ENCODE peak calls at places on chromosome 10, in five cellular contexts. S, M, V, C and F are unnamed samples.

GRCh38 chr10:31099664-31100063 is 68.0 kb upstream of the ZNF438 start:
- DNase-seq in V (no peak), C (peak), S (no peak), M (no peak), F (no peak)

GRCh38 chr10:8183241-8183704 is 128.8 kb downstream of the GATA3 start:
- DNase-seq in V (peak), C (no peak), S (no peak), M (no peak), F (no peak)

GRCh38 chr10:130064783-130065182 is 45.8 kb downstream of the C10orf143 start:
- DNase-seq in V (no peak), M (no peak), C (no peak), S (no peak), F (no peak)

GRCh38 chr10:71161429-71161828 is 50.9 kb upstream of the UNC5B start:
- DNase-seq in S (no peak), C (no peak), M (no peak), V (no peak), F (no peak)

GRCh38 chr10:86700851-86701617 is 32.7 kb downstream of the LDB3 start:
- DNase-seq in S (no peak), C (no peak), M (no peak), V (no peak), F (no peak)

GRCh38 chr10:89471110-89471814 is 56.9 kb downstream of the IFIT5 start:
- DNase-seq in C (no peak), M (no peak), S (no peak), V (no peak), F (no peak)

GRCh38 chr10:15442056-15442455 is 71.0 kb upstream of the FAM171A1 start:
- DNase-seq in S (no peak), V (no peak), C (no peak), M (no peak), F (no peak)

GRCh38 chr10:16381083-16381482 is 55.7 kb upstream of the PTER start:
- DNase-seq in C (peak), M (no peak), S (no peak), V (no peak), F (no peak)

GRCh38 chr10:81179324-81179723 is 641.6 kb downstream of the SH2D4B start:
- DNase-seq in V (no peak), M (no peak), C (no peak), S (no peak), F (no peak)

GRCh38 chr10:36362257-36362656 is 720.2 kb upstream of the FZD8 start:
- DNase-seq in S (no peak), C (no peak), V (no peak), M (no peak), F (no peak)

GRCh38 chr10:75969031-75969430 is 537.6 kb downstream of the LRMDA start:
- DNase-seq in C (no peak), M (no peak), S (no peak), V (no peak), F (no peak)

GRCh38 chr10:114043532-114044250 is at the start of gene ADRB1:
- DNase-seq in M (no peak), V (peak), S (peak), C (peak), F (peak)

GRCh38 chr10:103872137-103872933 is 17.0 kb upstream of the SH3PXD2A start:
- DNase-seq in M (no peak), V (no peak), C (peak), S (no peak), F (no peak)

GRCh38 chr10:88913157-88913556 is 33.1 kb downstream of the STAMBPL1 start:
- DNase-seq in S (no peak), C (no peak), V (no peak), M (no peak), F (no peak)

GRCh38 chr10:63554666-63555065 is 33.5 kb downstream of the REEP3 start:
- DNase-seq in V (peak), M (no peak), C (peak), S (no peak), F (no peak)

GRCh38 chr10:79397051-79397450 is 48.4 kb downstream of the ZCCHC24 start:
- DNase-seq in S (no peak), M (no peak), C (no peak), V (no peak), F (no peak)

GRCh38 chr10:102421645-102422585 is 1.3 kb downstream of the FBXL15 start:
- DNase-seq in V (peak), S (peak), C (no peak), M (no peak), F (peak)

GRCh38 chr10:42962902-42963231 is 114.0 kb upstream of the RET start:
- DNase-seq in C (no peak), V (no peak), M (no peak), S (no peak), F (peak)

GRCh38 chr10:114400091-114400490 is 4.2 kb downstream of the AFAP1L2 start:
- DNase-seq in M (no peak), S (no peak), V (no peak), C (no peak), F (no peak)

GRCh38 chr10:125149278-125150047 is 10.9 kb downstream of the CTBP2 start:
- DNase-seq in M (no peak), V (no peak), S (no peak), C (peak), F (no peak)

GRCh38 chr10:110820321-110820814 is 51.4 kb upstream of the PDCD4 start:
- DNase-seq in M (no peak), V (no peak), C (no peak), S (no peak), F (no peak)

GRCh38 chr10:128008521-128009250 is 101.8 kb downstream of the PTPRE start:
- DNase-seq in S (no peak), M (no peak), V (no peak), C (no peak), F (no peak)

GRCh38 chr10:3978174-3978573 is 193.2 kb upstream of the KLF6 start:
- DNase-seq in V (no peak), S (no peak), C (peak), M (no peak), F (no peak)